ENCODE peak calls at places on chromosomes 13 and 19, in nine cellular contexts. One of them, this sample, is unnamed.
A peak's percentile ranks its signal among the peaks of the same experiment; 100 is the strongest.

GRCh38 chr19:14114854-14115253 is 2.7 kb downstream of the PRKACA start:
- DNase-seq in activated naive CD4-positive, alpha-beta T cell: peak; percentile 8
- DNase-seq in stimulated activated naive B cell treated with anti-CD40 and anti-IgM and Interleukin-4, amounts not matched to agents 10 μg/mL and 1 μg/mL and 100 μg/mL, for 72 hours: peak; percentile 21
- DNase-seq in frontal cortex: no peak
- DNase-seq in skeletal muscle cell: no peak
- DNase-seq in amygdala: no peak
- DNase-seq in stimulated activated CD8-positive, alpha-beta memory T cell treated with anti-CD3 and anti-CD28 coated beads, Interleukin-7, amount 100 ng/mL, for 1 hour: no peak
- DNase-seq in substantia nigra: no peak
- DNase-seq in MCF 10A: peak; percentile 49
- DNase-seq in this sample: no peak

GRCh38 chr19:47176627-47177090 is 46.0 kb downstream of the SAE1 start:
- DNase-seq in activated naive CD4-positive, alpha-beta T cell: peak; percentile 14
- DNase-seq in stimulated activated naive B cell treated with anti-CD40 and anti-IgM and Interleukin-4, amounts not matched to agents 10 μg/mL and 1 μg/mL and 100 μg/mL, for 72 hours: no peak
- DNase-seq in frontal cortex: no peak
- DNase-seq in skeletal muscle cell: peak; percentile 74
- DNase-seq in amygdala: no peak
- DNase-seq in stimulated activated CD8-positive, alpha-beta memory T cell treated with anti-CD3 and anti-CD28 coated beads, Interleukin-7, amount 100 ng/mL, for 1 hour: no peak
- DNase-seq in substantia nigra: no peak
- DNase-seq in MCF 10A: peak; percentile 91
- DNase-seq in this sample: peak; percentile 78

GRCh38 chr19:41299046-41299754 is 10.8 kb upstream of the CCDC97 start:
- DNase-seq in activated naive CD4-positive, alpha-beta T cell: no peak
- DNase-seq in stimulated activated naive B cell treated with anti-CD40 and anti-IgM and Interleukin-4, amounts not matched to agents 10 μg/mL and 1 μg/mL and 100 μg/mL, for 72 hours: no peak
- DNase-seq in frontal cortex: no peak
- DNase-seq in skeletal muscle cell: no peak
- DNase-seq in amygdala: no peak
- DNase-seq in stimulated activated CD8-positive, alpha-beta memory T cell treated with anti-CD3 and anti-CD28 coated beads, Interleukin-7, amount 100 ng/mL, for 1 hour: no peak
- DNase-seq in substantia nigra: no peak
- DNase-seq in MCF 10A: no peak
- DNase-seq in this sample: no peak

GRCh38 chr13:36776175-36776574 is 42.8 kb upstream of the RFXAP start:
- DNase-seq in activated naive CD4-positive, alpha-beta T cell: no peak
- DNase-seq in stimulated activated naive B cell treated with anti-CD40 and anti-IgM and Interleukin-4, amounts not matched to agents 10 μg/mL and 1 μg/mL and 100 μg/mL, for 72 hours: no peak
- DNase-seq in frontal cortex: no peak
- DNase-seq in skeletal muscle cell: no peak
- DNase-seq in amygdala: no peak
- DNase-seq in stimulated activated CD8-positive, alpha-beta memory T cell treated with anti-CD3 and anti-CD28 coated beads, Interleukin-7, amount 100 ng/mL, for 1 hour: no peak
- DNase-seq in substantia nigra: no peak
- DNase-seq in MCF 10A: no peak
- DNase-seq in this sample: no peak

GRCh38 chr13:100887729-100888151 is 213.1 kb upstream of the TMTC4 start:
- DNase-seq in activated naive CD4-positive, alpha-beta T cell: no peak
- DNase-seq in stimulated activated naive B cell treated with anti-CD40 and anti-IgM and Interleukin-4, amounts not matched to agents 10 μg/mL and 1 μg/mL and 100 μg/mL, for 72 hours: no peak
- DNase-seq in frontal cortex: no peak
- DNase-seq in skeletal muscle cell: peak; percentile 85
- DNase-seq in amygdala: no peak
- DNase-seq in stimulated activated CD8-positive, alpha-beta memory T cell treated with anti-CD3 and anti-CD28 coated beads, Interleukin-7, amount 100 ng/mL, for 1 hour: no peak
- DNase-seq in substantia nigra: no peak
- DNase-seq in MCF 10A: peak; percentile 82
- DNase-seq in this sample: peak; percentile 23

GRCh38 chr13:111117961-111118360 is 2.9 kb downstream of the ARHGEF7 start:
- DNase-seq in activated naive CD4-positive, alpha-beta T cell: no peak
- DNase-seq in stimulated activated naive B cell treated with anti-CD40 and anti-IgM and Interleukin-4, amounts not matched to agents 10 μg/mL and 1 μg/mL and 100 μg/mL, for 72 hours: no peak
- DNase-seq in frontal cortex: no peak
- DNase-seq in skeletal muscle cell: no peak
- DNase-seq in amygdala: no peak
- DNase-seq in stimulated activated CD8-positive, alpha-beta memory T cell treated with anti-CD3 and anti-CD28 coated beads, Interleukin-7, amount 100 ng/mL, for 1 hour: no peak
- DNase-seq in substantia nigra: no peak
- DNase-seq in MCF 10A: no peak
- DNase-seq in this sample: no peak

GRCh38 chr19:47156861-47157454 is 26.3 kb downstream of the SAE1 start:
- DNase-seq in activated naive CD4-positive, alpha-beta T cell: no peak
- DNase-seq in stimulated activated naive B cell treated with anti-CD40 and anti-IgM and Interleukin-4, amounts not matched to agents 10 μg/mL and 1 μg/mL and 100 μg/mL, for 72 hours: no peak
- DNase-seq in frontal cortex: no peak
- DNase-seq in skeletal muscle cell: no peak
- DNase-seq in amygdala: no peak
- DNase-seq in stimulated activated CD8-positive, alpha-beta memory T cell treated with anti-CD3 and anti-CD28 coated beads, Interleukin-7, amount 100 ng/mL, for 1 hour: no peak
- DNase-seq in substantia nigra: no peak
- DNase-seq in MCF 10A: no peak
- DNase-seq in this sample: no peak

GRCh38 chr13:52061587-52061986 is 37.1 kb downstream of the UTP14C start:
- DNase-seq in activated naive CD4-positive, alpha-beta T cell: no peak
- DNase-seq in stimulated activated naive B cell treated with anti-CD40 and anti-IgM and Interleukin-4, amounts not matched to agents 10 μg/mL and 1 μg/mL and 100 μg/mL, for 72 hours: no peak
- DNase-seq in frontal cortex: peak; percentile 37
- DNase-seq in skeletal muscle cell: no peak
- DNase-seq in amygdala: no peak
- DNase-seq in stimulated activated CD8-positive, alpha-beta memory T cell treated with anti-CD3 and anti-CD28 coated beads, Interleukin-7, amount 100 ng/mL, for 1 hour: no peak
- DNase-seq in substantia nigra: no peak
- DNase-seq in MCF 10A: no peak
- DNase-seq in this sample: no peak

GRCh38 chr13:40346592-40346991 is 319.8 kb downstream of the FOXO1 start:
- DNase-seq in activated naive CD4-positive, alpha-beta T cell: no peak
- DNase-seq in stimulated activated naive B cell treated with anti-CD40 and anti-IgM and Interleukin-4, amounts not matched to agents 10 μg/mL and 1 μg/mL and 100 μg/mL, for 72 hours: no peak
- DNase-seq in frontal cortex: no peak
- DNase-seq in skeletal muscle cell: no peak
- DNase-seq in amygdala: no peak
- DNase-seq in stimulated activated CD8-positive, alpha-beta memory T cell treated with anti-CD3 and anti-CD28 coated beads, Interleukin-7, amount 100 ng/mL, for 1 hour: no peak
- DNase-seq in substantia nigra: no peak
- DNase-seq in MCF 10A: no peak
- DNase-seq in this sample: no peak

GRCh38 chr19:42250249-42250665 is 4.7 kb downstream of the ERF start:
- DNase-seq in activated naive CD4-positive, alpha-beta T cell: no peak
- DNase-seq in stimulated activated naive B cell treated with anti-CD40 and anti-IgM and Interleukin-4, amounts not matched to agents 10 μg/mL and 1 μg/mL and 100 μg/mL, for 72 hours: no peak
- DNase-seq in frontal cortex: no peak
- DNase-seq in skeletal muscle cell: no peak
- DNase-seq in amygdala: no peak
- DNase-seq in stimulated activated CD8-positive, alpha-beta memory T cell treated with anti-CD3 and anti-CD28 coated beads, Interleukin-7, amount 100 ng/mL, for 1 hour: no peak
- DNase-seq in substantia nigra: no peak
- DNase-seq in MCF 10A: no peak
- DNase-seq in this sample: no peak

This sample was measured in smooth muscle cell of the brain vasculature.